ENCODE peak calls at places on chromosomes 11 and 22, in eight cellular contexts. O is tibial artery, T is colonic mucosa, Y is coronary artery, E is Panc1, Q is IMR-90, X is upper lobe of right lung, F is astrocyte of the spinal cord. J is an unnamed sample.

GRCh38 chr22:46862418-46863324 is 100.2 kb downstream of the TBC1D22A start:
- DNase-seq in X (no peak), T (no peak), Y (no peak), O (peak; percentile 56), E (no peak), Q (no peak), F (no peak), J (no peak)

GRCh38 chr22:31748490-31748889 is 1.4 kb downstream of the PRR14L start:
- DNase-seq in X (no peak), E (no peak), O (no peak), T (no peak), Y (no peak), Q (no peak), F (no peak), J (peak; percentile 4)

GRCh38 chr11:70493891-70494290 is 95.6 kb downstream of the CTTN start:
- DNase-seq in F (no peak), E (no peak), O (peak; percentile 32), Q (no peak), X (peak; percentile 32), Y (no peak), T (no peak), J (no peak)

GRCh38 chr22:24683671-24684070 is 80.7 kb downstream of the GGT1 start:
- DNase-seq in Y (no peak), O (no peak), E (no peak), F (peak; percentile 65), Q (peak; percentile 90), X (no peak), T (no peak), J (no peak)

GRCh38 chr11:100927579-100927978 is 202.0 kb downstream of the PGR start:
- DNase-seq in E (no peak), Q (no peak), T (no peak), X (no peak), Y (no peak), F (no peak), O (no peak), J (no peak)

GRCh38 chr11:125987066-125987641 is 41.3 kb downstream of the VSIG10L2 start:
- DNase-seq in E (no peak), F (no peak), Y (no peak), O (no peak), T (no peak), X (no peak), Q (no peak), J (no peak)

GRCh38 chr11:119800619-119801018 is 71.6 kb upstream of the NECTIN1 start:
- DNase-seq in Y (no peak), E (no peak), X (no peak), T (no peak), O (peak; percentile 32), F (no peak), Q (no peak), J (no peak)

GRCh38 chr11:15828241-15828903 is 528.0 kb downstream of the SOX6 start:
- DNase-seq in Q (no peak), T (no peak), E (no peak), F (no peak), O (no peak), Y (no peak), X (no peak), J (no peak)

GRCh38 chr11:11979487-11980117 is 28.8 kb downstream of the DKK3 start:
- DNase-seq in F (peak; percentile 73), T (no peak), Q (peak; percentile 81), Y (peak; percentile 84), E (no peak), O (peak; percentile 75), X (peak; percentile 61), J (no peak)

GRCh38 chr11:113778111-113778910 is 1.3 kb upstream of the CLDN25 start:
- DNase-seq in E (no peak), F (peak; percentile 30), T (no peak), O (peak; percentile 73), Q (peak; percentile 38), Y (peak; percentile 79), X (no peak), J (no peak)

GRCh38 chr11:57324154-57324885 is 432 bp downstream of the TNKS1BP1 start:
- DNase-seq in F (peak; percentile 56), E (no peak), X (peak; percentile 80), Y (no peak), T (peak; percentile 51), O (peak; percentile 81), Q (peak; percentile 48), J (no peak)

GRCh38 chr11:57321996-57322880 is 2.5 kb downstream of the TNKS1BP1 start:
- DNase-seq in E (no peak), F (peak; percentile 97), X (peak; percentile 93), Q (peak; percentile 98), T (peak; percentile 92), O (peak; percentile 98), Y (peak; percentile 98), J (peak; percentile 94)

GRCh38 chr11:57324886-57325734 is at the start of gene TNKS1BP1:
- DNase-seq in Y (peak; percentile 99), Q (peak; percentile 97), O (peak; percentile 100), F (peak; percentile 98), T (peak; percentile 98), E (no peak), X (peak; percentile 98), J (peak; percentile 73)

GRCh38 chr11:57322881-57323467 is 1.8 kb downstream of the TNKS1BP1 start:
- DNase-seq in O (no peak), Y (no peak), Q (no peak), X (no peak), F (no peak), E (no peak), T (no peak), J (no peak)

GRCh38 chr11:57323503-57324153 is 1.1 kb downstream of the TNKS1BP1 start:
- DNase-seq in T (peak; percentile 43), X (no peak), O (no peak), E (no peak), F (peak; percentile 29), Y (no peak), Q (peak; percentile 40), J (no peak)
- TF ChIP-seq CTCF in T (no peak), X (peak; percentile 11), O (no peak), E (no peak), F (peak; percentile 23), Y (no peak), Q (no peak), J (no peak)

GRCh38 chr22:36257948-36258674 is 5.2 kb downstream of the APOL1 start:
- DNase-seq in O (no peak), X (no peak), E (no peak), T (no peak), F (no peak), Q (no peak), Y (no peak), J (no peak)

GRCh38 chr22:36253523-36254490 is 874 bp downstream of the APOL1 start:
- DNase-seq in Q (no peak), X (no peak), O (no peak), F (no peak), E (no peak), Y (no peak), T (no peak), J (no peak)

GRCh38 chr22:36257308-36257707 is 4.4 kb downstream of the APOL1 start:
- DNase-seq in Y (no peak), E (no peak), O (no peak), F (no peak), T (no peak), Q (no peak), X (no peak), J (no peak)

GRCh38 chr22:36256474-36256873 is 3.5 kb downstream of the APOL1 start:
- DNase-seq in X (no peak), O (no peak), T (no peak), Q (peak; percentile 55), F (no peak), E (no peak), Y (no peak), J (no peak)

DNA sequence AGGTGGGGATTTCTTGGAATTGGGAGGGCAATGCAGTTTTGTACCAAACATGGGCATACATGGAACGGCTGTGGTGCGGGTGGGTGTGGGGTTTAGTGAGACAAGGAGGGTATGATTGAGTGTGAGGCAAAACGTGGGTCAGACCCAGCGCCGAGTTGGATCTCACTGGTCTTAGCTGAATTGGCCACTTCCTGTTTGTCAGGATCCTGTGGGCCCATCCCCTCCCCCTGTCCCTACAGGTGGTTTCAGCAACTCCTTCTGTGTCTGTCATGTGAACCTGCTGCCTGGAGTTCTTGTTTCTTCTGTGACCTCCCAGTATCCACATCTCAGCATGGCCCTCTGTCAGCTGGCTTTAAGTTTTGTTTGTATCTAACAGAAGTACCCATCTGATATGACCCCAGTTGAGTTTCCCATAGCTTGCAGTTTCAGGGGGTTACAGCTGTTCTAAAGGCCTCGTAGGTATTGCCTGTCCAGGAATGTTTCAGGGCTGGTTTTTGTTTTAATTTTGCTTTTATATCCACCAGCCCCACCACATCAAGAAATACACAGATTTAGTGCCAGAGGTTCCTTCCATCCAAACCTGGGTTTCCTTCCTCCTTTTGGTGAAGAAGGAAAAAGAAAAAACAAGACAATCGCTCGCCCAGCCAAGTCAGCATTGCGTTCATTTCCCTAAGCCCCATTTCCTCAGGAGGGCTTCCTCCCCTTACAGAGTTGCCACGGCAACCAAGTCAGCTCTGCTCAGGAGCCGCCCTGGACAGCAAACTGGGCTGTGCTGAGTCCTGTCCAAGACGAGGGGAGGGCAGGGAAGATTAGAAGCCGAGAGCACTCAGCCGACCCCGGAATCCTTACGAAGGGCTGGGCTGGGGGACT is 6.1 kb downstream of the APOL1 start:
- DNase-seq in Q (peak; percentile 64), E (no peak), Y (no peak), F (peak; percentile 65), O (no peak), T (no peak), X (no peak), J (no peak)
- H3K4me3 ChIP-seq in Q (no peak overlapping the region), E (no peak overlapping the region), Y (no peak overlapping the region), F (no peak overlapping the region), O (no peak overlapping the region), T (no peak overlapping the region), X (no peak overlapping the region), J (no peak overlapping the region)

DNA sequence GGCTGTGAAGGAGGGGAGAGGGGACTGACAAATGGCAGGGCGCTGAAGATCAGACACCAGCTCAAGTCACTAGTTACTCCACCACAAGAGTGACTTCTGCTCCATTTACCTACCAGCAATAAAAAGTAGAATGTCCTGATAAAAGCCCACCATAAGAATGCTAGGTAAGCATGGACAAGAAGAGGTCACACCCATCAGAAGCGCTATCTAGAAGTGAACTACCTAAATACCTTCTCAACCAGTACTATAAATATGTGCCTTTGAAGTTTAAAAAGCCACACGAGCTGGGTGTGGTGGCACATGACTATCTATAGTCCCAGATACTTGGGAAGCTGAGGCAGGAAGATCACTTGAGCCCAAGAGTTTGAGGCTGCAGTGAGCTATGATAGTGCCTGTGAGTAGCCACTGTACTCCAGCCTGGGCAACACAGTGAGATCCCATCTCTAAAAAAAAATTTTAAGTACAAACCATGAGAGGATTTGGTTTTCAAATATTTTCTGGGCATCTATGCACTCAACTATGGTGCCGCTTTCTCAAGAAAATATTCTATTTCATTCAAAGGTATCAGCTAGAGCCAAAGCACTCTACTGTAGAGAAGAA is 66.6 kb downstream of the PACSIN2 start:
- DNase-seq in T (no peak), F (no peak), O (no peak), X (no peak), Y (no peak), E (no peak), Q (no peak), J (no peak)
- TF ChIP-seq CTCF in T (no peak), F (no peak), O (no peak), X (no peak), Y (no peak), E (no peak), Q (no peak), J (no peak)

DNA sequence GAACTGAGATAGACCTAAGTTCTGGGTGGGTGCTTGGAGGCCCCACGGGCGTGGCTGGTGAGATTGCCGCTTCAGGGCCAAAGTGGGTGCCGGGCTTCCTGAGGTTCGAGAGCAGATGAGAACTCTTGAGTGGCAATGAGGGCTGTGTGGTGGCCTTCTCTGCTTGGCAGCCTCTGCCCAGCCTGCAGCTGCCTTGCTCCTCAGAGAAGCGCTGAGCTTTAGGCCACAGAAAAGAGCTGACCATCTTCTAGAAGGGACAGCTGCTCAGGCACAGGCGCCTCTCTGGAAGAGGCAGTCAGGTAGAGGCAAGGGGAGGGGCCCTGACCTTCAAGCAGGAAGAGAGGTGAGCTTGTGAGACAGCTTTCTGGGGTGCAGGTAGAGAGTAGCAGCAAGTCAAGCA is 72.8 kb downstream of the MED15 start:
- DNase-seq in X (no peak), F (no peak), Y (no peak), T (no peak), E (no peak), Q (no peak), O (no peak), J (no peak)
- H3K4me3 ChIP-seq in X (no peak overlapping the region), F (no peak overlapping the region), Y (no peak overlapping the region), T (no peak overlapping the region), E (no peak overlapping the region), Q (no peak overlapping the region), O (no peak overlapping the region), J (no peak overlapping the region)

J was measured in HFF-Myc.